ENCODE peak calls at places on chromosomes 4 and X, in six cellular contexts. One of them, this sample, is unnamed.

GRCh38 chr4:8171941-8172924 is 13.6 kb upstream of the ABLIM2 start:
- DNase-seq in HFF-Myc: no peak
- DNase-seq in IMR-90: peak
- DNase-seq in CD8-positive, alpha-beta T cell: no peak
- DNase-seq in SK-N-SH: no peak
- DNase-seq in left ventricle myocardium inferior: no peak
- DNase-seq in this sample: no peak

GRCh38 chr4:627751-628150 is 2.4 kb downstream of the PDE6B start:
- DNase-seq in HFF-Myc: no peak
- DNase-seq in IMR-90: no peak
- DNase-seq in CD8-positive, alpha-beta T cell: no peak
- DNase-seq in SK-N-SH: no peak
- DNase-seq in left ventricle myocardium inferior: peak
- DNase-seq in this sample: no peak

GRCh38 chrX:153685179-153685536 is 2.6 kb upstream of the SLC6A8 start:
- DNase-seq in HFF-Myc: no peak
- DNase-seq in IMR-90: no peak
- DNase-seq in CD8-positive, alpha-beta T cell: no peak
- DNase-seq in SK-N-SH: peak
- DNase-seq in left ventricle myocardium inferior: no peak
- DNase-seq in this sample: no peak

GRCh38 chr4:67933755-67934154 is 29.5 kb downstream of the TMPRSS11A start:
- DNase-seq in HFF-Myc: no peak
- DNase-seq in IMR-90: no peak
- DNase-seq in CD8-positive, alpha-beta T cell: no peak
- DNase-seq in SK-N-SH: no peak
- DNase-seq in left ventricle myocardium inferior: no peak
- DNase-seq in this sample: no peak

GRCh38 chrX:7146703-7147430 is 645 bp upstream of the STS start:
- DNase-seq in HFF-Myc: no peak
- DNase-seq in IMR-90: no peak
- DNase-seq in CD8-positive, alpha-beta T cell: no peak
- DNase-seq in SK-N-SH: no peak
- DNase-seq in left ventricle myocardium inferior: no peak
- DNase-seq in this sample: no peak

GRCh38 chr4:7236847-7237246 is 44.5 kb downstream of the SORCS2 start:
- DNase-seq in HFF-Myc: no peak
- DNase-seq in IMR-90: peak
- DNase-seq in CD8-positive, alpha-beta T cell: no peak
- DNase-seq in SK-N-SH: no peak
- DNase-seq in left ventricle myocardium inferior: peak
- DNase-seq in this sample: no peak

GRCh38 chr4:185700048-185700447 is 111.9 kb downstream of the SORBS2 start:
- DNase-seq in HFF-Myc: no peak
- DNase-seq in IMR-90: no peak
- DNase-seq in CD8-positive, alpha-beta T cell: no peak
- DNase-seq in SK-N-SH: peak
- DNase-seq in left ventricle myocardium inferior: no peak
- DNase-seq in this sample: no peak

GRCh38 chr4:113522433-113522832 is 239.1 kb downstream of the CAMK2D start:
- DNase-seq in HFF-Myc: no peak
- DNase-seq in IMR-90: no peak
- DNase-seq in CD8-positive, alpha-beta T cell: no peak
- DNase-seq in SK-N-SH: no peak
- DNase-seq in left ventricle myocardium inferior: no peak
- DNase-seq in this sample: no peak

GRCh38 chrX:54786972-54787371 is 11.1 kb downstream of the ITIH6 start:
- DNase-seq in HFF-Myc: no peak
- DNase-seq in IMR-90: no peak
- DNase-seq in CD8-positive, alpha-beta T cell: peak
- DNase-seq in SK-N-SH: no peak
- DNase-seq in left ventricle myocardium inferior: no peak
- DNase-seq in this sample: no peak

GRCh38 chrX:2502668-2503519 is 2.1 kb upstream of the DHRSX start:
- DNase-seq in HFF-Myc: no peak
- DNase-seq in IMR-90: peak
- DNase-seq in CD8-positive, alpha-beta T cell: no peak
- DNase-seq in SK-N-SH: no peak
- DNase-seq in left ventricle myocardium inferior: no peak
- DNase-seq in this sample: no peak

GRCh38 chr4:136392576-136392975 is 1139.7 kb downstream of the PCDH18 start:
- DNase-seq in HFF-Myc: no peak
- DNase-seq in IMR-90: peak
- DNase-seq in CD8-positive, alpha-beta T cell: no peak
- DNase-seq in SK-N-SH: no peak
- DNase-seq in left ventricle myocardium inferior: no peak
- DNase-seq in this sample: no peak

GRCh38 chr4:28481565-28481964 is 1620.9 kb downstream of the STIM2 start:
- DNase-seq in HFF-Myc: no peak
- DNase-seq in IMR-90: no peak
- DNase-seq in CD8-positive, alpha-beta T cell: no peak
- DNase-seq in SK-N-SH: no peak
- DNase-seq in left ventricle myocardium inferior: no peak
- DNase-seq in this sample: no peak

GRCh38 chrX:87813566-87813965 is 296.0 kb downstream of the KLHL4 start:
- DNase-seq in HFF-Myc: no peak
- DNase-seq in IMR-90: no peak
- DNase-seq in CD8-positive, alpha-beta T cell: no peak
- DNase-seq in SK-N-SH: no peak
- DNase-seq in left ventricle myocardium inferior: no peak
- DNase-seq in this sample: no peak

GRCh38 chr4:86653237-86653865 is 59.2 kb downstream of the PTPN13 start:
- DNase-seq in HFF-Myc: no peak
- DNase-seq in IMR-90: no peak
- DNase-seq in CD8-positive, alpha-beta T cell: no peak
- DNase-seq in SK-N-SH: peak
- DNase-seq in left ventricle myocardium inferior: no peak
- DNase-seq in this sample: no peak

GRCh38 chrX:69218407-69218806 is 53.2 kb upstream of the PJA1 start:
- DNase-seq in HFF-Myc: no peak
- DNase-seq in IMR-90: no peak
- DNase-seq in CD8-positive, alpha-beta T cell: no peak
- DNase-seq in SK-N-SH: no peak
- DNase-seq in left ventricle myocardium inferior: no peak
- DNase-seq in this sample: no peak

GRCh38 chr4:83248486-83248885 is 36.1 kb downstream of the COQ2 start:
- DNase-seq in HFF-Myc: no peak
- DNase-seq in IMR-90: peak
- DNase-seq in CD8-positive, alpha-beta T cell: no peak
- DNase-seq in SK-N-SH: no peak
- DNase-seq in left ventricle myocardium inferior: no peak
- DNase-seq in this sample: no peak

GRCh38 chrX:70301716-70302115 is 11.8 kb downstream of the KIF4A start:
- DNase-seq in HFF-Myc: no peak
- DNase-seq in IMR-90: peak
- DNase-seq in CD8-positive, alpha-beta T cell: no peak
- DNase-seq in SK-N-SH: no peak
- DNase-seq in left ventricle myocardium inferior: no peak
- DNase-seq in this sample: no peak

GRCh38 chr4:143354990-143355389 is 18.3 kb downstream of the GAB1 start:
- DNase-seq in HFF-Myc: no peak
- DNase-seq in IMR-90: no peak
- DNase-seq in CD8-positive, alpha-beta T cell: no peak
- DNase-seq in SK-N-SH: peak
- DNase-seq in left ventricle myocardium inferior: no peak
- DNase-seq in this sample: no peak

GRCh38 chr4:83771113-83771705 is 235.3 kb downstream of the GPAT3 start:
- DNase-seq in HFF-Myc: peak
- DNase-seq in IMR-90: peak
- DNase-seq in CD8-positive, alpha-beta T cell: no peak
- DNase-seq in SK-N-SH: peak
- DNase-seq in left ventricle myocardium inferior: peak
- DNase-seq in this sample: no peak

GRCh38 chrX:101417981-101418841 is 10.2 kb downstream of the HNRNPH2 start:
- DNase-seq in HFF-Myc: no peak
- DNase-seq in IMR-90: no peak
- DNase-seq in CD8-positive, alpha-beta T cell: peak
- DNase-seq in SK-N-SH: peak
- DNase-seq in left ventricle myocardium inferior: peak
- DNase-seq in this sample: peak

GRCh38 chrX:51336584-51336983 is 4.0 kb downstream of the NUDT10 start:
- DNase-seq in HFF-Myc: no peak
- DNase-seq in IMR-90: peak
- DNase-seq in CD8-positive, alpha-beta T cell: peak
- DNase-seq in SK-N-SH: peak
- DNase-seq in left ventricle myocardium inferior: no peak
- DNase-seq in this sample: no peak
- TF ChIP-seq CTCF in HFF-Myc: peak
- TF ChIP-seq CTCF in IMR-90: peak
- TF ChIP-seq CTCF in CD8-positive, alpha-beta T cell: peak
- TF ChIP-seq CTCF in SK-N-SH: peak
- TF ChIP-seq CTCF in left ventricle myocardium inferior: peak
- TF ChIP-seq CTCF in this sample: peak

DNA sequence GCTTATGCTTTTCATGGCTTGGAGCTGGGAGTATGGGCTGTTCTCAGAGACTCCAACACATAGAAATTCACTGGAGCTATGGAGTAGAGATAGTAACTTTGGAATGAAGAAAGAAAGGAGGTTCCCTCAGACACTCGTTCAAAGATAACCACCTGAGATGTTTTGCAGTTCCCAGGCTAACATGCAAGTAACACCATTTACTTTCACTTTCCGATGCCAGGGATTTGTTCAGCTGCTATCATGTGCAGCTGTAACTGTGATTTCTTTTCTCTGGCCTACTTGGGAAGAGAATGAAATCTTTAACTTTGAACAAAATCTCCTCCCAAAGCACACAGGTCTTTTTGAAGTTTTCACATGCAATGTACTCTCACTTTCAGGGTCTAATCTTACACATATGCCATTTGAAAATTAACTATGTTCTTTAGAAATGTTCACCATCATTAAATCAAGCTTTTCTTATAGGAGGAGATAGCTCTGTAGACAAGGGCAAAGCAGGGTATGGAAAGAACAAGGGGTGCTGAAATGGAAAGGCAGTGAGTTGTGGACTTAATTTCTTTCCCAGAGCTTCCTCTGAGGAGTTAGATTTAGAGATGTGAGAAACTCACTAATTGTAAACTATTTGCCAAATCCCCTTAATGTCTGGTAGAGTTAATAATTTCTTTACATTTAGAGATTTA is 514.3 kb downstream of the PDHA2 start:
- DNase-seq in HFF-Myc: no peak
- DNase-seq in IMR-90: no peak
- DNase-seq in CD8-positive, alpha-beta T cell: no peak
- DNase-seq in SK-N-SH: no peak
- DNase-seq in left ventricle myocardium inferior: no peak
- DNase-seq in this sample: no peak
- TF ChIP-seq CTCF in HFF-Myc: no peak
- TF ChIP-seq CTCF in IMR-90: no peak
- TF ChIP-seq CTCF in CD8-positive, alpha-beta T cell: no peak
- TF ChIP-seq CTCF in SK-N-SH: no peak
- TF ChIP-seq CTCF in left ventricle myocardium inferior: no peak
- TF ChIP-seq CTCF in this sample: no peak

DNA sequence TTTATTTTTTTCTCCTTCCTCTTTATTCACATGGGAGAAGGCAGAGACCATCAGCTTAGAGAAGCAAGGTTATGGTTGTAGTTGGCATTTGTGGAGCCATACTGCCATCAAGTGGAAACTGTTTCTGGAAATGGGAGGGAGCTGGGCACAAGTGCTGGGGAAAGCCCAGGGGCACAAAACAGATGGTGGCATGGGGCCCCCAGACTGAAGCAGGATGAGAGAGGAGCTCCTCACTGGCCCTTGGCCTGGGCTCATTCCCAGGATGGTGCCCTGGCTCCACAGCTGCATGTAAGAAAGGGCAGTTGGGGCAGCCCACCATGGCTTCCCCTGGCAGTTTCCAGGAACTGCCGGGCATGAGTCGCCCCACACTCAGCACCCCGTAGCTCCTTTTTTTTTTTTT is 59.2 kb downstream of the NBDY start:
- DNase-seq in HFF-Myc: no peak
- DNase-seq in IMR-90: peak
- DNase-seq in CD8-positive, alpha-beta T cell: no peak
- DNase-seq in SK-N-SH: no peak
- DNase-seq in left ventricle myocardium inferior: no peak
- DNase-seq in this sample: no peak
- TF ChIP-seq CTCF in HFF-Myc: no peak
- TF ChIP-seq CTCF in IMR-90: peak
- TF ChIP-seq CTCF in CD8-positive, alpha-beta T cell: no peak
- TF ChIP-seq CTCF in SK-N-SH: peak
- TF ChIP-seq CTCF in left ventricle myocardium inferior: no peak
- TF ChIP-seq CTCF in this sample: no peak

GRCh38 chr4:53193111-53193510 is 172.8 kb downstream of the SCFD2 start:
- DNase-seq in HFF-Myc: no peak
- DNase-seq in IMR-90: peak
- DNase-seq in CD8-positive, alpha-beta T cell: no peak
- DNase-seq in SK-N-SH: no peak
- DNase-seq in left ventricle myocardium inferior: no peak
- DNase-seq in this sample: no peak

GRCh38 chr4:53194727-53195126 is 171.1 kb downstream of the SCFD2 start:
- DNase-seq in HFF-Myc: no peak
- DNase-seq in IMR-90: no peak
- DNase-seq in CD8-positive, alpha-beta T cell: no peak
- DNase-seq in SK-N-SH: peak
- DNase-seq in left ventricle myocardium inferior: no peak
- DNase-seq in this sample: no peak

GRCh38 chr4:53197760-53198150 is 168.1 kb downstream of the SCFD2 start:
- DNase-seq in HFF-Myc: no peak
- DNase-seq in IMR-90: no peak
- DNase-seq in CD8-positive, alpha-beta T cell: no peak
- DNase-seq in SK-N-SH: no peak
- DNase-seq in left ventricle myocardium inferior: no peak
- DNase-seq in this sample: no peak

GRCh38 chr4:53196872-53197759 is 168.7 kb downstream of the SCFD2 start:
- DNase-seq in HFF-Myc: peak
- DNase-seq in IMR-90: peak
- DNase-seq in CD8-positive, alpha-beta T cell: no peak
- DNase-seq in SK-N-SH: peak
- DNase-seq in left ventricle myocardium inferior: no peak
- DNase-seq in this sample: no peak

GRCh38 chr4:53196195-53196641 is 169.6 kb downstream of the SCFD2 start:
- DNase-seq in HFF-Myc: peak
- DNase-seq in IMR-90: peak
- DNase-seq in CD8-positive, alpha-beta T cell: no peak
- DNase-seq in SK-N-SH: peak
- DNase-seq in left ventricle myocardium inferior: no peak
- DNase-seq in this sample: no peak
- TF ChIP-seq CTCF in HFF-Myc: no peak
- TF ChIP-seq CTCF in IMR-90: no peak
- TF ChIP-seq CTCF in CD8-positive, alpha-beta T cell: no peak
- TF ChIP-seq CTCF in SK-N-SH: no peak
- TF ChIP-seq CTCF in left ventricle myocardium inferior: no peak
- TF ChIP-seq CTCF in this sample: no peak

GRCh38 chrX:23907496-23908218 is at the start of the genes APOO and CXorf58:
- DNase-seq in HFF-Myc: no peak
- DNase-seq in IMR-90: peak
- DNase-seq in CD8-positive, alpha-beta T cell: peak
- DNase-seq in SK-N-SH: peak
- DNase-seq in left ventricle myocardium inferior: peak
- DNase-seq in this sample: peak
- TF ChIP-seq CTCF in HFF-Myc: peak
- TF ChIP-seq CTCF in IMR-90: peak
- TF ChIP-seq CTCF in CD8-positive, alpha-beta T cell: peak
- TF ChIP-seq CTCF in SK-N-SH: peak
- TF ChIP-seq CTCF in left ventricle myocardium inferior: peak
- TF ChIP-seq CTCF in this sample: peak

This sample was measured in natural killer cell.